ENCODE peak calls at places on chromosome 4, in six cellular contexts. G is activated B cell treated with CpG ODN at 0.5 μM for 24 hours, O is head of caudate nucleus, S is BE2C, V is lower leg skin, Q is smooth muscle cell of the brain vasculature. J is an unnamed sample.

GRCh38 chr4:87270144-87270543 is 49.7 kb upstream of the KLHL8 start:
- DNase-seq in S (peak), G (no peak), O (no peak), V (no peak), Q (peak), J (peak)

GRCh38 chr4:101584306-101584705 is 206.2 kb upstream of the BANK1 start:
- DNase-seq in Q (no peak), G (no peak), O (no peak), V (no peak), S (no peak), J (no peak)

GRCh38 chr4:4618846-4619245 is 77.0 kb upstream of the STX18 start:
- DNase-seq in Q (peak), G (no peak), V (no peak), O (no peak), S (no peak), J (no peak)

GRCh38 chr4:56215138-56215793 is 172.0 kb downstream of the AASDH start:
- DNase-seq in O (no peak), S (no peak), V (no peak), Q (no peak), G (no peak), J (no peak)

GRCh38 chr4:120682981-120683380 is 239.5 kb downstream of the PRDM5 start:
- DNase-seq in Q (no peak), V (no peak), O (no peak), S (no peak), G (no peak), J (no peak)

GRCh38 chr4:144655491-144655890 is 9.5 kb downstream of the HHIP start:
- DNase-seq in G (no peak), V (no peak), S (no peak), Q (no peak), O (no peak), J (no peak)

GRCh38 chr4:182143086-182143821 is 99.9 kb upstream of the TENM3 start:
- DNase-seq in Q (no peak), S (no peak), V (no peak), O (no peak), G (no peak), J (no peak)

GRCh38 chr4:15233626-15234025 is 194.2 kb upstream of the C1QTNF7 start:
- DNase-seq in Q (no peak), V (no peak), S (no peak), O (no peak), G (no peak), J (no peak)

GRCh38 chr4:70113656-70114055 is 40.4 kb upstream of the PRR27 start:
- DNase-seq in V (no peak), S (no peak), O (no peak), G (no peak), Q (no peak), J (no peak)

GRCh38 chr4:100317032-100317864 is 127.0 kb upstream of the DDIT4L start:
- DNase-seq in V (no peak), Q (no peak), G (no peak), O (no peak), S (no peak), J (no peak)

GRCh38 chr4:107736924-107737448 is 17.0 kb upstream of the PAPSS1 start:
- DNase-seq in V (no peak), G (peak), S (peak), O (no peak), Q (no peak), J (no peak)

GRCh38 chr4:8580321-8581093 is at the start of gene GPR78:
- DNase-seq in Q (no peak), G (no peak), O (no peak), V (no peak), S (peak), J (no peak)

GRCh38 chr4:3148926-3149325 is 74.4 kb downstream of the HTT start:
- DNase-seq in S (no peak), V (no peak), Q (no peak), G (no peak), O (no peak), J (no peak)

GRCh38 chr4:47701286-47701685 is 136.6 kb downstream of the CORIN start:
- DNase-seq in G (no peak), Q (no peak), O (no peak), V (no peak), S (no peak), J (no peak)